ENCODE peak calls at places on chromosome X, in five cellular contexts. U, R, Y, H and S are unnamed samples.

GRCh38 chrX:108091878-108092291 is 307 bp downstream of the ATG4A start:
- DNase-seq in Y (no peak), H (no peak), U (no peak), R (no peak), S (no peak)

GRCh38 chrX:39242187-39242586 is 440.9 kb downstream of the MID1IP1 start:
- DNase-seq in Y (peak), U (no peak), H (peak), R (no peak), S (no peak)

GRCh38 chrX:19225906-19226305 is 103.6 kb upstream of the ADGRG2 start:
- DNase-seq in R (no peak), U (peak), Y (no peak), H (peak), S (no peak)

GRCh38 chrX:153766871-153767673 is 3.0 kb downstream of the PLXNB3 start:
- DNase-seq in H (peak), R (no peak), Y (no peak), U (no peak), S (no peak)

GRCh38 chrX:102765217-102765616 is 44.7 kb downstream of the GPRASP3 start:
- DNase-seq in R (no peak), H (no peak), Y (no peak), U (peak), S (no peak)

GRCh38 chrX:37594755-37595382 is 23.4 kb downstream of the LANCL3 start:
- DNase-seq in Y (no peak), R (no peak), U (no peak), H (no peak), S (no peak)

GRCh38 chrX:123330229-123330942 is 146.3 kb downstream of the GRIA3 start:
- DNase-seq in H (no peak), Y (no peak), U (no peak), R (no peak), S (no peak)

GRCh38 chrX:153953342-153953830 is 8.9 kb upstream of the RENBP start:
- DNase-seq in H (peak), Y (peak), U (peak), R (no peak), S (peak)

GRCh38 chrX:69289046-69289838 is 124.0 kb upstream of the PJA1 start:
- DNase-seq in R (no peak), U (no peak), H (no peak), Y (no peak), S (no peak)

GRCh38 chrX:24427747-24428019 is 37.4 kb upstream of the PDK3 start:
- DNase-seq in R (no peak), H (no peak), U (no peak), Y (no peak), S (no peak)

GRCh38 chrX:54999717-55000598 is at the start of gene APEX2:
- DNase-seq in Y (peak), R (peak), U (peak), H (peak), S (peak)
- H3K4ac ChIP-seq in Y (peak), R (no peak), U (peak), H (no peak), S (no peak)

DNA sequence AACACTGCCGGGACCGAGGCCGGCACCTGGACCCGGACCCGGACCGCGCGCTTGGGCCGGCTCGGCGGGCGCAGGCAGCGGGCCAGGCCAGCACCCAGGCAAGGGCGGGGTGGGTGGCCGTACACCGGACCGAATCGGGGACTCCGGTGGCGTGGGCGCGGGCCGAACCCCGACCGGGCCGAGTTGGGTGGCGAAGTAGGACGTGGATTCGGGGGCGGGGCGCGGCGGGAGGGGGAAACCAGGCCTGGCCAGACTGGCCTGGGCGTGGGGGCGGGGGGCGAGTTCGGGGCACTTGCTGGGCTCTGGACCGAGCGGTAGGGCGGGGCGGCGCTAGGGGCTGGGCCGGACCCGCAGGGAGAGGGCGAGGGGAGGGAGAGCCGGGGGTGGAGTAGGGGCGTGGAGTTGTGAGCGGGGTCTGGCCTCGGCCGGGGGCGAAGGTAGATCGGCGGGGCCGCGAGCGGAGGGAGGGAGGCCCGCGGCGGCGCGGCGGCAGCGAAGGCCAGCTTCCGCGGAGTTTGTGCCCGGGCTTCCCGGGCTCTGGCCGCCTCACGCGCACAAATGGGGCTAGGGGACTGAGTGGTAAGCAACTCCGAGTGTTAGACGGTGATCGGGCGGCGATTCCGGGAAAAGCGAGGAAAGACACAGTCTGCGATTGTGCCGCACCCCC is 1.8 kb upstream of the BCORL1 start:
- DNase-seq in U (no peak), Y (peak), R (no peak), H (peak), S (no peak)
- H4K91ac ChIP-seq in U (no peak), Y (peak), R (no peak), H (no peak), S (no peak)

DNA sequence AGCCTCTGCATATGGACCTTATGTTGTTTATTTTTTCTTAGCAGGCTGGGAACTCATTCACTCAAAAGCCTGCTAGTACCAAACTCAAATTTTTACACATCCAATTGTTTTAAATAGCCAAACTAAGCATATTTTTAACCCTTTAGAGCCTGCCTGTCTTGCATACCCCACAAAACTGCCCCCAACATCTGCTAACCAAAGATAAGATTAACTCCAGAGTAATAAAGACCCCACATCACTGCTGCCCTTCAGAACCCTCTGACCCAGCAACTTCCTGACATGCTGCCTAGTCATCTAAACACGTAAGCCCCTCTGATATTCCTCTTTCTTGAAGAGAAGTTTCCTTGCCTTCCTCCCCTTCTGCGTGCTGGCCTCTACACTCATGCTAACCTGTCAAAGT is 60.7 kb upstream of the ASB12 start:
- DNase-seq in U (no peak), R (no peak), H (no peak), Y (no peak), S (no peak)
- H3K4ac ChIP-seq in U (no peak), R (no peak), H (no peak), Y (no peak), S (no peak)

GRCh38 chrX:109732780-109733657 is at the start of gene ACSL4:
- DNase-seq in Y (peak), R (peak), U (peak), H (peak), S (peak)
- H4K91ac ChIP-seq in Y (peak), R (peak), U (peak), H (no peak), S (no peak)

DNA sequence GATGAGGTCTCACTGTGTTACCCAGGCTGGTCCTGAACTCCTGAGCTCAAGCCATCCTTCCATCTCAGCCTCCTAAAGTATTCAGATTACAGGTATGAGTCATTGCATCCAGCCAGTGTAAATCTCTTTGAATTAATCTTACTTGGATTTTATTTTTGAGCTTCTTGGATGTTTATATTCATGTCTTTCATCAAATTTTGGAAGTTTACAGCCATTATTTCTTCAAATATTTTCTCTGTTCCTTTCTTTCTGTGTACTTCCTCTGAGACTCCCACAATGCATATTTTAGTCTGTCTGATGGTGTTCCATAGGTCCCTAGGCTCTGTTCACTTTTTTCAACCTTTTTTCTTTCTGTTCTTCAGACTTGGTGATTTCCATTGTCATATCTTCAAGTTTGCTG is 34.9 kb downstream of the ZCCHC13 start:
- DNase-seq in U (no peak), H (no peak), R (no peak), Y (no peak), S (no peak)
- H3K4ac ChIP-seq in U (no peak), H (no peak), R (no peak), Y (no peak), S (no peak)

DNA sequence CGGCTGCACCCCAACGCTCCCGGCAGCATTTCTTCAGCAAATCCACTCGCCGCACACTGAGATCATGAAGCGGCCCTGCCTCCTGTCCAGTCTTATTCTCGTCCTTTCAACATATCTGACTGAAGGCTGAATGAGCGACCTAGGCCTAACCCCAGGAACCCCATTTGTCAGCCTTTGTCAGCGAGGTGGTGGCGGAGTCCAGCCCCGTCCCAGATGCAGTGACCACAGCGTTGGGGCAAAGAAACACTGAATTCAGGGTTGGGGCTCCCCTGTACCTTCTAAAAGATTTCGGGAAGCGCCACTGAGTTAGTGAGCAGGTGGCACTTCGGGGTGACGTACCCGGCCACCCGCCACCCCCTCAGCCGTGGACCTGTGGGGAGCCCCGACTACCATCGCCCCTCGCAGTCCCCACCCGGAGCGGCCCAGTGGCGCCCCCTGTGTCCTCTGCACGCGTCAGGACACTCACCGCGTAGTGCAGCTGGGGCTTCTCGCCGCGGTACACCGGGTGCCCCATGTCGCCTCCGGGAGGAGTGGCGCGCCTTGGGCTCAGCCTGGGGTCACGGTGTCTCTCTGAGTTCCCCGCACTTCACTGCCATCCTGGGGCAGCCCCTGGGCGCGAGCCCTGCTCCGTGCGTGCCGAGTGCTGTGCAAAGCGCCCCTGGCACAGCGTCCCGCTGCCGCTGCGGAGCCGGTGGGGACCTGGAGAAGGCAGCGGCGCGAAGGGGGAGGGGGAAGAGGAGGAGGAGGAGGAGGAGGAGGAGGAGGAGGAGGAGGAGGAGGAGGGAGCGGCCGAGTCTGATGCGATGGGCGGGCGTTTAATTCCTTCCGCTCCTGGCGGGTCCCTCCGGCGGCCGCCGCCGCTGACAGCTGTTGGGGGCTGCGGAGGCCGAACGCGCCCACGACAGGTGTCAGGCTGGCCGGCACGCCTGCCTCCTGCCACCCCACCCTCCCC is 134.1 kb downstream of the AMELX start:
- DNase-seq in U (no peak), R (no peak), H (peak), Y (no peak), S (peak)
- H4K91ac ChIP-seq in U (peak), R (no peak), H (no peak), Y (no peak), S (no peak)